ENCODE peak calls at places on chromosomes 13 and 19, in four cellular contexts. H is GM03348; A is CD8-positive, alpha-beta memory T cell; J is AG08396. V is an unnamed sample.

GRCh38 chr19:14342809-14343208 is 38.4 kb upstream of the ADGRE5 start:
- DNase-seq in A (no peak), H (no peak), J (no peak), V (no peak)

GRCh38 chr19:11887618-11888531 is at the start of gene ZNF69:
- DNase-seq in J (peak; percentile 88), H (peak; percentile 95), A (peak; percentile 73), V (peak; percentile 44)

GRCh38 chr13:31110617-31111016 is 51.1 kb downstream of the HSPH1 start:
- DNase-seq in A (no peak), J (no peak), H (no peak), V (no peak)

GRCh38 chr13:98507060-98507797 is 69.7 kb downstream of the STK24 start:
- DNase-seq in A (no peak), J (no peak), H (peak; percentile 22), V (no peak)

GRCh38 chr19:49222528-49222927 is 64.9 kb downstream of the TRPM4 start:
- DNase-seq in J (no peak), A (no peak), H (no peak), V (no peak)

GRCh38 chr19:15323496-15324235 is 8.7 kb downstream of the BRD4 start:
- DNase-seq in A (no peak), J (no peak), H (peak; percentile 53), V (no peak)

GRCh38 chr19:35225951-35226350 is 2.6 kb downstream of the FAM187B start:
- DNase-seq in A (no peak), H (no peak), J (no peak), V (no peak)

GRCh38 chr13:32783067-32783466 is 196.8 kb downstream of the PDS5B start:
- DNase-seq in H (no peak), J (no peak), A (no peak), V (no peak)

GRCh38 chr13:46492946-46493345 is 60.0 kb upstream of the LRCH1 start:
- DNase-seq in J (peak; percentile 40), A (no peak), H (peak; percentile 61), V (no peak)

GRCh38 chr13:30739646-30740642 is 4.6 kb downstream of the ALOX5AP start:
- DNase-seq in A (peak; percentile 78), J (peak; percentile 54), H (peak; percentile 65), V (peak; percentile 34)

GRCh38 chr13:42041684-42042035 is 6.8 kb upstream of the DGKH start:
- DNase-seq in H (peak; percentile 47), J (peak; percentile 77), A (no peak), V (no peak)

GRCh38 chr13:44437356-44438233 is 64.0 kb downstream of the SERP2 start:
- DNase-seq in H (peak; percentile 33), J (no peak), A (no peak), V (no peak)

GRCh38 chr19:9881720-9882119 is 46.6 kb downstream of the PIN1 start:
- DNase-seq in J (no peak), H (no peak), A (no peak), V (no peak)

GRCh38 chr13:102724923-102725322 is 30.1 kb upstream of the METTL21C start:
- DNase-seq in J (no peak), A (no peak), H (peak; percentile 77), V (no peak)

GRCh38 chr19:14694867-14695266 is 5.0 kb downstream of the ZNF333 start:
- DNase-seq in A (no peak), H (no peak), J (no peak), V (no peak)

GRCh38 chr13:34570954-34571353 is 371.1 kb upstream of the NBEA start:
- DNase-seq in A (no peak), H (no peak), J (no peak), V (no peak)

GRCh38 chr13:24644051-24644450 is 36.2 kb upstream of the ATP12A start:
- DNase-seq in H (no peak), A (no peak), J (no peak), V (no peak)

GRCh38 chr13:72379581-72379980 is 347.8 kb downstream of the MZT1 start:
- DNase-seq in J (no peak), H (no peak), A (no peak), V (no peak)

GRCh38 chr13:113874579-113875428 is 10.9 kb upstream of the GAS6 start:
- DNase-seq in A (no peak), H (no peak), J (no peak), V (peak; percentile 38)

GRCh38 chr13:36454962-36455361 is 22.7 kb downstream of the CCNA1 start:
- DNase-seq in A (no peak), H (no peak), J (no peak), V (no peak)

GRCh38 chr13:43348397-43348796 is 325.0 kb downstream of the DNAJC15 start:
- DNase-seq in J (no peak), H (no peak), A (no peak), V (no peak)

GRCh38 chr13:85497652-85498051 is 301.6 kb downstream of the SLITRK6 start:
- DNase-seq in J (peak; percentile 61), A (no peak), H (peak; percentile 48), V (no peak)

GRCh38 chr19:52956917-52957316 is 5.8 kb downstream of the ZNF816 start:
- DNase-seq in A (no peak), H (no peak), J (no peak), V (no peak)

GRCh38 chr13:50617134-50617721 is 226.3 kb downstream of the DLEU7 start:
- DNase-seq in J (no peak), A (no peak), H (peak; percentile 77), V (no peak)

GRCh38 chr13:19674898-19675297 is 41.4 kb downstream of the MPHOSPH8 start:
- DNase-seq in A (no peak), J (no peak), H (no peak), V (no peak)

GRCh38 chr13:80160110-80160509 is 180.8 kb downstream of the SPRY2 start:
- DNase-seq in H (no peak), A (no peak), J (no peak), V (no peak)

GRCh38 chr13:108200781-108201398 is 14.4 kb downstream of the LIG4 start:
- DNase-seq in A (no peak), H (peak; percentile 18), J (no peak), V (no peak)

GRCh38 chr13:45434556-45435371 is 16.6 kb upstream of the SLC25A30 start:
- DNase-seq in H (no peak), A (no peak), J (no peak), V (no peak)

GRCh38 chr19:1037553-1038115 is 2.3 kb upstream of the ABCA7 start:
- DNase-seq in J (no peak), A (no peak), H (no peak), V (no peak)

GRCh38 chr19:15629003-15629880 is 11.5 kb upstream of the CYP4F3 start:
- DNase-seq in H (peak; percentile 91), J (peak; percentile 81), A (peak; percentile 89), V (peak; percentile 90)

GRCh38 chr19:49133621-49134454 is 14.5 kb downstream of the PPFIA3 start:
- DNase-seq in H (no peak), A (no peak), J (peak; percentile 73), V (peak; percentile 50)

GRCh38 chr19:35757231-35757748 is 461 bp upstream of the HSPB6 start:
- DNase-seq in J (peak; percentile 76), A (no peak), H (peak; percentile 68), V (no peak)

GRCh38 chr19:35061583-35062373 is 20.3 kb downstream of the HPN start:
- DNase-seq in A (no peak), J (no peak), H (no peak), V (no peak)

GRCh38 chr13:28349901-28350654 is 144.8 kb downstream of the FLT1 start:
- DNase-seq in J (no peak), A (no peak), H (no peak), V (no peak)